ENCODE peak calls at places on chromosomes 4 and X, in seven cellular contexts. One of them, this sample, is unnamed.

GRCh38 chr4:89136525-89136924 is 25.2 kb downstream of the TIGD2 start:
- DNase-seq in ELF-1: no peak
- DNase-seq in mesothelial cell of epicardium: no peak
- DNase-seq in tibial artery: no peak
- DNase-seq in NCI-H2081: no peak
- DNase-seq in anterior cingulate cortex: no peak
- DNase-seq in sciatic nerve: no peak
- DNase-seq in this sample: no peak

GRCh38 chr4:137359691-137360315 is 172.5 kb downstream of the PCDH18 start:
- DNase-seq in sciatic nerve: no peak
- DNase-seq in mesothelial cell of epicardium: no peak
- DNase-seq in tibial artery: no peak
- DNase-seq in anterior cingulate cortex: no peak
- DNase-seq in ELF-1: no peak
- DNase-seq in NCI-H2081: no peak
- DNase-seq in this sample: no peak

GRCh38 chr4:157012296-157012695 is 40.7 kb upstream of the PDGFC start:
- DNase-seq in mesothelial cell of epicardium: no peak
- DNase-seq in NCI-H2081: no peak
- DNase-seq in sciatic nerve: no peak
- DNase-seq in ELF-1: no peak
- DNase-seq in tibial artery: no peak
- DNase-seq in anterior cingulate cortex: no peak
- DNase-seq in this sample: no peak

GRCh38 chrX:8755813-8756212 is 23.9 kb upstream of the ANOS1 start:
- DNase-seq in anterior cingulate cortex: no peak
- DNase-seq in mesothelial cell of epicardium: no peak
- DNase-seq in tibial artery: no peak
- DNase-seq in ELF-1: no peak
- DNase-seq in sciatic nerve: no peak
- DNase-seq in NCI-H2081: no peak
- DNase-seq in this sample: no peak

GRCh38 chr4:186727977-186728519 is 4.4 kb upstream of the FAT1 start:
- DNase-seq in NCI-H2081: no peak
- DNase-seq in ELF-1: peak
- DNase-seq in tibial artery: no peak
- DNase-seq in mesothelial cell of epicardium: no peak
- DNase-seq in anterior cingulate cortex: no peak
- DNase-seq in sciatic nerve: no peak
- DNase-seq in this sample: no peak

GRCh38 chr4:110793381-110793801 is 170.5 kb upstream of the PITX2 start:
- DNase-seq in anterior cingulate cortex: no peak
- DNase-seq in tibial artery: no peak
- DNase-seq in ELF-1: no peak
- DNase-seq in NCI-H2081: no peak
- DNase-seq in mesothelial cell of epicardium: no peak
- DNase-seq in sciatic nerve: no peak
- DNase-seq in this sample: no peak

GRCh38 chr4:158094413-158095110 is 78.3 kb downstream of the GASK1B start:
- DNase-seq in mesothelial cell of epicardium: no peak
- DNase-seq in anterior cingulate cortex: no peak
- DNase-seq in tibial artery: no peak
- DNase-seq in sciatic nerve: no peak
- DNase-seq in ELF-1: peak
- DNase-seq in NCI-H2081: no peak
- DNase-seq in this sample: no peak

GRCh38 chr4:64784125-64784524 is 374.9 kb upstream of the TECRL start:
- DNase-seq in tibial artery: no peak
- DNase-seq in sciatic nerve: no peak
- DNase-seq in ELF-1: no peak
- DNase-seq in anterior cingulate cortex: no peak
- DNase-seq in NCI-H2081: peak
- DNase-seq in mesothelial cell of epicardium: no peak
- DNase-seq in this sample: no peak

GRCh38 chrX:153969125-153969903 is 2.3 kb downstream of the HCFC1 start:
- DNase-seq in anterior cingulate cortex: no peak
- DNase-seq in tibial artery: no peak
- DNase-seq in sciatic nerve: no peak
- DNase-seq in mesothelial cell of epicardium: no peak
- DNase-seq in NCI-H2081: no peak
- DNase-seq in ELF-1: peak
- DNase-seq in this sample: no peak

GRCh38 chr4:187227907-187228699 is 504.4 kb upstream of the FAT1 start:
- DNase-seq in NCI-H2081: no peak
- DNase-seq in anterior cingulate cortex: no peak
- DNase-seq in ELF-1: peak
- DNase-seq in tibial artery: no peak
- DNase-seq in sciatic nerve: no peak
- DNase-seq in mesothelial cell of epicardium: no peak
- DNase-seq in this sample: no peak

GRCh38 chr4:8728536-8729407 is 136.2 kb downstream of the CPZ start:
- DNase-seq in anterior cingulate cortex: no peak
- DNase-seq in mesothelial cell of epicardium: peak
- DNase-seq in sciatic nerve: peak
- DNase-seq in tibial artery: no peak
- DNase-seq in ELF-1: no peak
- DNase-seq in NCI-H2081: no peak
- DNase-seq in this sample: no peak

GRCh38 chrX:8244301-8244700 is 73.2 kb upstream of the VCX2 start:
- DNase-seq in ELF-1: no peak
- DNase-seq in NCI-H2081: no peak
- DNase-seq in anterior cingulate cortex: no peak
- DNase-seq in mesothelial cell of epicardium: no peak
- DNase-seq in sciatic nerve: no peak
- DNase-seq in tibial artery: no peak
- DNase-seq in this sample: no peak

GRCh38 chrX:1400731-1401471 is 9.0 kb upstream of the SLC25A6 start:
- DNase-seq in tibial artery: peak
- DNase-seq in NCI-H2081: no peak
- DNase-seq in anterior cingulate cortex: no peak
- DNase-seq in mesothelial cell of epicardium: no peak
- DNase-seq in ELF-1: peak
- DNase-seq in sciatic nerve: peak
- DNase-seq in this sample: no peak

GRCh38 chrX:41333744-41333993 is 293 bp upstream of the DDX3X start:
- DNase-seq in tibial artery: no peak
- DNase-seq in mesothelial cell of epicardium: no peak
- DNase-seq in sciatic nerve: no peak
- DNase-seq in NCI-H2081: peak
- DNase-seq in anterior cingulate cortex: peak
- DNase-seq in ELF-1: no peak
- DNase-seq in this sample: peak

GRCh38 chr4:108370291-108370690 is 201.6 kb upstream of the LEF1 start:
- DNase-seq in sciatic nerve: no peak
- DNase-seq in ELF-1: no peak
- DNase-seq in NCI-H2081: no peak
- DNase-seq in mesothelial cell of epicardium: no peak
- DNase-seq in tibial artery: no peak
- DNase-seq in anterior cingulate cortex: no peak
- DNase-seq in this sample: no peak

GRCh38 chrX:118990512-118991227 is 16.3 kb downstream of the LONRF3 start:
- DNase-seq in tibial artery: no peak
- DNase-seq in mesothelial cell of epicardium: no peak
- DNase-seq in anterior cingulate cortex: no peak
- DNase-seq in NCI-H2081: no peak
- DNase-seq in ELF-1: peak
- DNase-seq in sciatic nerve: no peak
- DNase-seq in this sample: no peak

GRCh38 chrX:31499120-31499519 is 427.3 kb upstream of the FTHL17 start:
- DNase-seq in NCI-H2081: no peak
- DNase-seq in tibial artery: no peak
- DNase-seq in mesothelial cell of epicardium: no peak
- DNase-seq in anterior cingulate cortex: no peak
- DNase-seq in sciatic nerve: no peak
- DNase-seq in ELF-1: peak
- DNase-seq in this sample: no peak

GRCh38 chrX:155263854-155264628 is at the start of gene RAB39B:
- DNase-seq in NCI-H2081: peak
- DNase-seq in mesothelial cell of epicardium: no peak
- DNase-seq in ELF-1: peak
- DNase-seq in sciatic nerve: peak
- DNase-seq in anterior cingulate cortex: peak
- DNase-seq in tibial artery: peak
- DNase-seq in this sample: peak

GRCh38 chr4:184250795-184251679 is 33.4 kb upstream of the ENPP6 start:
- DNase-seq in NCI-H2081: peak
- DNase-seq in mesothelial cell of epicardium: no peak
- DNase-seq in sciatic nerve: no peak
- DNase-seq in ELF-1: peak
- DNase-seq in tibial artery: no peak
- DNase-seq in anterior cingulate cortex: no peak
- DNase-seq in this sample: no peak

GRCh38 chrX:119870626-119871131 is 854 bp downstream of the RNF113A start:
- DNase-seq in anterior cingulate cortex: peak
- DNase-seq in tibial artery: no peak
- DNase-seq in ELF-1: peak
- DNase-seq in mesothelial cell of epicardium: no peak
- DNase-seq in sciatic nerve: no peak
- DNase-seq in NCI-H2081: peak
- DNase-seq in this sample: no peak

GRCh38 chr4:77156533-77156911 is 485 bp upstream of the CCNG2 start:
- DNase-seq in tibial artery: peak
- DNase-seq in anterior cingulate cortex: peak
- DNase-seq in mesothelial cell of epicardium: peak
- DNase-seq in sciatic nerve: peak
- DNase-seq in NCI-H2081: peak
- DNase-seq in ELF-1: peak
- DNase-seq in this sample: peak

GRCh38 chr4:138028923-138029322 is 213.2 kb downstream of the SLC7A11 start:
- DNase-seq in NCI-H2081: no peak
- DNase-seq in tibial artery: no peak
- DNase-seq in mesothelial cell of epicardium: no peak
- DNase-seq in sciatic nerve: no peak
- DNase-seq in anterior cingulate cortex: no peak
- DNase-seq in ELF-1: no peak
- DNase-seq in this sample: no peak

GRCh38 chr4:97144199-97144598 is 999.1 kb downstream of the STPG2 start:
- DNase-seq in ELF-1: peak
- DNase-seq in tibial artery: no peak
- DNase-seq in anterior cingulate cortex: no peak
- DNase-seq in NCI-H2081: no peak
- DNase-seq in sciatic nerve: no peak
- DNase-seq in mesothelial cell of epicardium: no peak
- DNase-seq in this sample: no peak

GRCh38 chr4:100362363-100362762 is 155.5 kb downstream of the EMCN start:
- DNase-seq in tibial artery: no peak
- DNase-seq in NCI-H2081: no peak
- DNase-seq in anterior cingulate cortex: no peak
- DNase-seq in ELF-1: no peak
- DNase-seq in sciatic nerve: no peak
- DNase-seq in mesothelial cell of epicardium: no peak
- DNase-seq in this sample: no peak

GRCh38 chrX:63282077-63282476 is 69.1 kb downstream of the SPIN4 start:
- DNase-seq in ELF-1: no peak
- DNase-seq in NCI-H2081: no peak
- DNase-seq in tibial artery: no peak
- DNase-seq in anterior cingulate cortex: no peak
- DNase-seq in sciatic nerve: no peak
- DNase-seq in mesothelial cell of epicardium: no peak
- DNase-seq in this sample: no peak

GRCh38 chrX:103211012-103211715 is 3.7 kb upstream of the BEX4 start:
- DNase-seq in anterior cingulate cortex: peak
- DNase-seq in sciatic nerve: no peak
- DNase-seq in tibial artery: no peak
- DNase-seq in ELF-1: peak
- DNase-seq in mesothelial cell of epicardium: no peak
- DNase-seq in NCI-H2081: peak
- DNase-seq in this sample: peak

GRCh38 chr4:174669278-174669677 is 147.0 kb upstream of the HPGD start:
- DNase-seq in tibial artery: no peak
- DNase-seq in sciatic nerve: no peak
- DNase-seq in mesothelial cell of epicardium: no peak
- DNase-seq in anterior cingulate cortex: no peak
- DNase-seq in ELF-1: no peak
- DNase-seq in NCI-H2081: no peak
- DNase-seq in this sample: no peak

GRCh38 chrX:105869676-105870075 is 47.3 kb downstream of the NRK start:
- DNase-seq in sciatic nerve: no peak
- DNase-seq in tibial artery: no peak
- DNase-seq in ELF-1: no peak
- DNase-seq in anterior cingulate cortex: no peak
- DNase-seq in NCI-H2081: no peak
- DNase-seq in mesothelial cell of epicardium: no peak
- DNase-seq in this sample: no peak

GRCh38 chr4:2626231-2626630 is 89.8 kb downstream of the FAM193A start:
- DNase-seq in ELF-1: no peak
- DNase-seq in anterior cingulate cortex: no peak
- DNase-seq in sciatic nerve: no peak
- DNase-seq in NCI-H2081: no peak
- DNase-seq in mesothelial cell of epicardium: no peak
- DNase-seq in tibial artery: peak
- DNase-seq in this sample: no peak

GRCh38 chrX:121256653-121257052 is 209.2 kb downstream of the GLUD2 start:
- DNase-seq in sciatic nerve: no peak
- DNase-seq in tibial artery: no peak
- DNase-seq in mesothelial cell of epicardium: no peak
- DNase-seq in anterior cingulate cortex: no peak
- DNase-seq in NCI-H2081: no peak
- DNase-seq in ELF-1: no peak
- DNase-seq in this sample: no peak

GRCh38 chrX:13658602-13659001 is 5.7 kb downstream of the TCEANC start:
- DNase-seq in tibial artery: no peak
- DNase-seq in anterior cingulate cortex: no peak
- DNase-seq in NCI-H2081: peak
- DNase-seq in mesothelial cell of epicardium: no peak
- DNase-seq in sciatic nerve: no peak
- DNase-seq in ELF-1: no peak
- DNase-seq in this sample: peak

GRCh38 chrX:153476628-153477027 is 6.3 kb upstream of the HAUS7 start:
- DNase-seq in sciatic nerve: no peak
- DNase-seq in NCI-H2081: no peak
- DNase-seq in mesothelial cell of epicardium: no peak
- DNase-seq in anterior cingulate cortex: no peak
- DNase-seq in tibial artery: peak
- DNase-seq in ELF-1: peak
- DNase-seq in this sample: peak

GRCh38 chr4:178414042-178414441 is 971.8 kb upstream of the AGA start:
- DNase-seq in tibial artery: no peak
- DNase-seq in anterior cingulate cortex: no peak
- DNase-seq in mesothelial cell of epicardium: no peak
- DNase-seq in sciatic nerve: no peak
- DNase-seq in NCI-H2081: no peak
- DNase-seq in ELF-1: no peak
- DNase-seq in this sample: no peak

GRCh38 chr4:115851918-115852766 is 738.7 kb upstream of the NDST4 start:
- DNase-seq in ELF-1: peak
- DNase-seq in tibial artery: peak
- DNase-seq in NCI-H2081: peak
- DNase-seq in mesothelial cell of epicardium: no peak
- DNase-seq in anterior cingulate cortex: no peak
- DNase-seq in sciatic nerve: no peak
- DNase-seq in this sample: no peak

GRCh38 chr4:99640676-99641075 is 17.0 kb downstream of the C4orf54 start:
- DNase-seq in mesothelial cell of epicardium: no peak
- DNase-seq in anterior cingulate cortex: no peak
- DNase-seq in tibial artery: no peak
- DNase-seq in sciatic nerve: no peak
- DNase-seq in ELF-1: no peak
- DNase-seq in NCI-H2081: peak
- DNase-seq in this sample: no peak

GRCh38 chrX:155745792-155746191 is 133.0 kb upstream of the TMLHE start:
- DNase-seq in tibial artery: no peak
- DNase-seq in ELF-1: no peak
- DNase-seq in anterior cingulate cortex: no peak
- DNase-seq in NCI-H2081: peak
- DNase-seq in mesothelial cell of epicardium: no peak
- DNase-seq in sciatic nerve: no peak
- DNase-seq in this sample: peak

GRCh38 chrX:48713847-48714246 is 17.3 kb downstream of the SUV39H1 start:
- DNase-seq in NCI-H2081: no peak
- DNase-seq in anterior cingulate cortex: no peak
- DNase-seq in mesothelial cell of epicardium: no peak
- DNase-seq in tibial artery: no peak
- DNase-seq in ELF-1: no peak
- DNase-seq in sciatic nerve: no peak
- DNase-seq in this sample: no peak

GRCh38 chrX:15820106-15821073 is 30.1 kb downstream of the ZRSR2 start:
- DNase-seq in tibial artery: no peak
- DNase-seq in NCI-H2081: no peak
- DNase-seq in anterior cingulate cortex: no peak
- DNase-seq in ELF-1: no peak
- DNase-seq in sciatic nerve: no peak
- DNase-seq in mesothelial cell of epicardium: no peak
- DNase-seq in this sample: no peak